ENCODE peak calls at places on chromosomes 5 and 9, in six cellular contexts. N, T, Z, P, D and V are unnamed samples.

GRCh38 chr5:133113331-133114061 is 61.7 kb downstream of the HSPA4 start:
- DNase-seq in N (no peak), T (no peak), Z (no peak), P (no peak), D (no peak), V (no peak)

GRCh38 chr5:135135530-135136201 is 101.6 kb upstream of the PITX1 start:
- DNase-seq in N (no peak), T (no peak), Z (peak), P (peak), D (no peak), V (no peak)

GRCh38 chr5:24222866-24223265 is 421.9 kb downstream of the CDH10 start:
- DNase-seq in N (no peak), T (no peak), Z (peak), P (no peak), D (no peak), V (no peak)

GRCh38 chr9:61666310-61666709 is 476.5 kb downstream of the SPATA31A7 start:
- DNase-seq in N (no peak), T (no peak), Z (no peak), P (peak), D (no peak), V (no peak)

GRCh38 chr9:76459691-76460635 is 981 bp downstream of the GCNT1 start:
- DNase-seq in N (no peak), T (peak), Z (peak), P (peak), D (peak), V (no peak)

GRCh38 chr9:85151247-85151646 is 481.7 kb downstream of the NTRK2 start:
- DNase-seq in N (no peak), T (no peak), Z (no peak), P (no peak), D (no peak), V (no peak)

GRCh38 chr5:3875144-3875543 is 279.5 kb downstream of the IRX1 start:
- DNase-seq in N (no peak), T (no peak), Z (no peak), P (no peak), D (no peak), V (no peak)

GRCh38 chr5:147512640-147513334 is 2.9 kb upstream of the DPYSL3 start:
- DNase-seq in N (no peak), T (no peak), Z (no peak), P (no peak), D (no peak), V (no peak)

GRCh38 chr5:147327421-147327820 is 92.6 kb downstream of the STK32A start:
- DNase-seq in N (no peak), T (no peak), Z (no peak), P (no peak), D (no peak), V (no peak)

GRCh38 chr9:135378751-135379150 is 100.8 kb upstream of the PPP1R26 start:
- DNase-seq in N (no peak), T (no peak), Z (no peak), P (no peak), D (no peak), V (no peak)

GRCh38 chr5:58077387-58077786 is 382.5 kb downstream of the PLK2 start:
- DNase-seq in N (no peak), T (no peak), Z (no peak), P (no peak), D (no peak), V (no peak)

GRCh38 chr5:58075907-58076306 is 384.0 kb downstream of the PLK2 start:
- DNase-seq in N (no peak), T (no peak), Z (no peak), P (no peak), D (no peak), V (no peak)

GRCh38 chr9:90629354-90629753 is 13.3 kb downstream of the DIRAS2 start:
- DNase-seq in N (no peak), T (no peak), Z (no peak), P (no peak), D (no peak), V (no peak)

GRCh38 chr9:4152201-4152600 is 147.7 kb downstream of the GLIS3 start:
- DNase-seq in N (no peak), T (no peak), Z (no peak), P (no peak), D (no peak), V (no peak)

GRCh38 chr5:54415147-54415546 is 40.4 kb upstream of the HSPB3 start:
- DNase-seq in N (no peak), T (no peak), Z (no peak), P (no peak), D (no peak), V (no peak)

GRCh38 chr5:92613546-92613945 is 967.5 kb downstream of the NR2F1-AS1 start:
- DNase-seq in N (no peak), T (no peak), Z (peak), P (no peak), D (no peak), V (no peak)

GRCh38 chr9:37938121-37938906 is 34.4 kb upstream of the SLC25A51 start:
- DNase-seq in N (no peak), T (no peak), Z (peak), P (no peak), D (peak), V (no peak)

GRCh38 chr9:69122391-69123141 is 51.5 kb upstream of the TJP2 start:
- DNase-seq in N (no peak), T (no peak), Z (peak), P (peak), D (no peak), V (no peak)

GRCh38 chr5:133817456-133817855 is 151.0 kb downstream of the C5orf15 start:
- DNase-seq in N (no peak), T (no peak), Z (no peak), P (no peak), D (no peak), V (no peak)

GRCh38 chr9:22114956-22115355 is 105.9 kb upstream of the CDKN2B start:
- DNase-seq in N (no peak), T (no peak), Z (no peak), P (no peak), D (no peak), V (no peak)

GRCh38 chr5:37831821-37832524 is 7.9 kb downstream of the GDNF start:
- DNase-seq in N (no peak), T (no peak), Z (peak), P (no peak), D (no peak), V (no peak)

GRCh38 chr5:142435410-142436115 is 110.7 kb upstream of the SPRY4 start:
- DNase-seq in N (no peak), T (no peak), Z (no peak), P (no peak), D (no peak), V (no peak)

GRCh38 chr9:91623004-91623403 is 199.4 kb upstream of the NFIL3 start:
- DNase-seq in N (no peak), T (no peak), Z (no peak), P (no peak), D (no peak), V (no peak)

GRCh38 chr9:103364753-103365152 is 369.6 kb downstream of the CYLC2 start:
- DNase-seq in N (no peak), T (no peak), Z (no peak), P (no peak), D (no peak), V (no peak)

GRCh38 chr5:8012131-8012977 is 143.4 kb downstream of the MTRR start:
- DNase-seq in N (no peak), T (no peak), Z (no peak), P (no peak), D (peak), V (no peak)
- TF ChIP-seq CTCF in N (no peak), T (no peak), Z (no peak), P (no peak), D (peak), V (no peak)

GRCh38 chr5:73558950-73559349 is 6.5 kb downstream of the ANKRA2 start:
- DNase-seq in N (no peak), T (no peak), Z (no peak), P (no peak), D (no peak), V (no peak)
- TF ChIP-seq CTCF in N (no peak), T (no peak), Z (no peak), P (no peak), D (peak), V (peak)

GRCh38 chr9:127896395-127897193 is 2.8 kb downstream of the ST6GALNAC6 start:
- DNase-seq in N (no peak), T (no peak), Z (no peak), P (no peak), D (no peak), V (no peak)
- TF ChIP-seq CTCF in N (no peak), T (no peak), Z (no peak), P (no peak), D (no peak), V (no peak)

GRCh38 chr5:166379515-166379914 is 1911.9 kb upstream of the WWC1 start:
- DNase-seq in N (no peak), T (no peak), Z (no peak), P (no peak), D (no peak), V (no peak)

GRCh38 chr5:166377756-166378155 is 1913.7 kb upstream of the WWC1 start:
- DNase-seq in N (no peak), T (no peak), Z (no peak), P (no peak), D (peak), V (no peak)

DNA sequence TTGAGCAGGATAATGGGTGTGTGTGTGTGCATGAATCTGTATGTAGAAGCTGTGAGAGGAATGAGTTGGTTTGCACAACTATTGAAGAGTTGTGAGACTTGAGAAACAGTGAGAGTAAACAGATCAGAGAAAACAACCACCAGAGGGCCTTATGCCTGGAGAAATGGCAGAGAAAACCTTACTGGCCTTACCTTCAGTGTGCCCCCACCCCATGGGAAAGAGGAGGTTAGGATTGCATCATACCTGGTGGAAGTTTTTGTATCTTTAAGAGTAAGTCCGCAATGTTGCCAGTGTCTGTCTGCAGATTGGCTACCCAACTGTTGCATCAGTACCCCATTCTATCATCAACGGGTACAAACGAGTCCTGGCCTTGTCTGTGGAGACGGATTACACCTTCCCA is 1909.4 kb upstream of the WWC1 start:
- DNase-seq in N (no peak), T (no peak), Z (no peak), P (no peak), D (no peak), V (no peak)
- TF ChIP-seq CTCF in N (no peak), T (no peak), Z (no peak), P (no peak), D (no peak), V (peak)

DNA sequence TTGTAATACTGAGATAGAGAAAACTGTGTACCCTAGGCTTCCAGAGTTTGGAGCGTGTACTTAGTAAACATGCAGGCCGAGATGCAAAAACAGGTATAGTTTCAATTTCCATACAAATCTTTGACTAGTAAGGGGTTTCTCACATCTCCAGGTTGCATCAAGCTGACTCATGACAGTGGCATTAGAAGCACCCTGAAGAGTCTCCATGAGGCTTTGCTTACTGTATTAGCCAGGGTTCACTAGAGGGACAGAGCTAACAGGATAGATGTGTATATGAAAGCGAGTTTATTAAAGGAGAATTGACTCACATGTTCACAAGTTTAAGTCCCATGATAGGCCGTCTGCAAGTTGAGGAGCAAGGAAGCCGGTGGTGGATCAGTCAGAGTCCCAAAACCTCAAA is 275.3 kb upstream of the CDH6 start:
- DNase-seq in N (no peak), T (peak), Z (no peak), P (no peak), D (no peak), V (no peak)
- TF ChIP-seq CTCF in N (no peak), T (no peak), Z (no peak), P (no peak), D (no peak), V (no peak)

DNA sequence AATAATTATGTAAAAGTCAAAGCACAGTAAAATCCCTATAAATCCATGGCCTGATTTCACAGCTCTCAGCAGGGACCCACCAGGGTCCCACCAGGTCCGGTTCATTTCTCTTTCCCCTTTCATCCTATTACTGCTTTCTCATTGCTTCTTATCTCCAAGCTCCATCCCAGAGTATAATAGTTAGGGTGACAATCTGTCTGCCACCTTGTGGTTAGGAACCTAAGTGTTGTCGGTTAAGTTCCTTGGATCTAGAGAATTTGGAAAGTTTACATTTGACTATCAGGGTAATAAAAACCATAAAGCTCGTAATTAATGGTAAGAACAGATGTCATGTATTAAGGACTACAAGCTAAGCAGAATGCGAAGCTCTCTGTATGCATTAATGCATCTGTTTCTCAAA is 259.1 kb downstream of the SH3GL2 start:
- DNase-seq in N (no peak), T (no peak), Z (peak), P (no peak), D (no peak), V (no peak)
- TF ChIP-seq CTCF in N (no peak), T (no peak), Z (no peak), P (no peak), D (peak), V (no peak)

GRCh38 chr5:174837919-174838902 is 113.8 kb downstream of the MSX2 start:
- DNase-seq in N (no peak), T (no peak), Z (peak), P (no peak), D (no peak), V (no peak)
- TF ChIP-seq CTCF in N (peak), T (no peak), Z (peak), P (no peak), D (peak), V (peak)

GRCh38 chr9:81082251-81082650 is 607.1 kb downstream of the TLE1 start:
- DNase-seq in N (no peak), T (no peak), Z (peak), P (no peak), D (no peak), V (no peak)

GRCh38 chr9:81083821-81084512 is 605.4 kb downstream of the TLE1 start:
- DNase-seq in N (no peak), T (peak), Z (peak), P (no peak), D (no peak), V (no peak)

GRCh38 chr9:81080185-81080584 is 609.2 kb downstream of the TLE1 start:
- DNase-seq in N (no peak), T (no peak), Z (no peak), P (no peak), D (no peak), V (no peak)

GRCh38 chr9:81080900-81081299 is 608.4 kb downstream of the TLE1 start:
- DNase-seq in N (no peak), T (no peak), Z (no peak), P (no peak), D (no peak), V (no peak)

GRCh38 chr9:81083062-81083461 is 606.3 kb downstream of the TLE1 start:
- DNase-seq in N (no peak), T (no peak), Z (peak), P (no peak), D (no peak), V (no peak)
- TF ChIP-seq CTCF in N (no peak), T (no peak), Z (peak), P (no peak), D (peak), V (peak)

DNA sequence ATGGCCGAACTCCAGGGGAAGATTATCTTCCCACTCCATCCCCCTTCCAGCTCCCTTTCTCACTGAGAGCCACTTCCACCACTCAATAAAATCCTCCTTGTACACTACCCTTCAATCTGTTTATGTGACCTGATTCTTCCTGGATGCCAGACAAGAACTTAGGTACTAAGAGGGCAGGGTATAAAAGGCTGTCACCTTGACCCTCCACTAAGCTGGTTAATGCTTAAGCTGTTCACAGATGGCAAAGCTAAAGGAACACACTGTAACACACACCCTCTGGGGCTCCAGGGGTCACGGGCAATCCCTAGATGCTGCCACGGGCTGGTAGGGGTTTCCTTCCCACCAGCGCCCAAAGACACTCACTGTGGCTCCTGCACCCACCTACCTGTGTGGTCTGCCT is 58.6 kb upstream of the IL6ST start:
- DNase-seq in N (no peak), T (no peak), Z (no peak), P (no peak), D (no peak), V (no peak)
- TF ChIP-seq CTCF in N (no peak), T (no peak), Z (no peak), P (no peak), D (no peak), V (no peak)

GRCh38 chr5:178223196-178223773 is 9.3 kb downstream of the PHYKPL start:
- DNase-seq in N (no peak), T (no peak), Z (no peak), P (no peak), D (no peak), V (no peak)
- TF ChIP-seq CTCF in N (no peak), T (no peak), Z (no peak), P (no peak), D (no peak), V (no peak)